ENCODE peak calls at places on chromosomes 6 and 20, in eight cellular contexts. J, L, Z, W, C, R, T and N are unnamed samples.

GRCh38 chr6:42104807-42105713 is 37.4 kb downstream of the C6orf132 start:
- DNase-seq in L (no peak), R (no peak), Z (no peak), J (no peak), T (no peak), W (no peak), C (no peak), N (no peak)

GRCh38 chr20:46348972-46349741 is 40.9 kb upstream of the CDH22 start:
- DNase-seq in J (peak), C (peak), W (peak), T (peak), L (peak), R (no peak), Z (no peak), N (no peak)

GRCh38 chr6:15368186-15368585 is 122.3 kb downstream of the JARID2 start:
- DNase-seq in W (no peak), C (no peak), R (no peak), T (no peak), J (no peak), Z (no peak), L (no peak), N (no peak)

GRCh38 chr6:31691564-31692108 is 10.8 kb upstream of the LY6G5C start:
- DNase-seq in W (no peak), L (no peak), R (no peak), J (no peak), C (no peak), T (no peak), Z (no peak), N (no peak)

GRCh38 chr6:82750570-82750969 is 315.1 kb downstream of the UBE3D start:
- DNase-seq in C (peak), Z (no peak), W (peak), T (peak), L (no peak), J (no peak), R (no peak), N (peak)

GRCh38 chr6:134351615-134352474 is 33.9 kb upstream of the SGK1 start:
- DNase-seq in J (no peak), Z (no peak), L (no peak), W (no peak), T (no peak), C (peak), R (no peak), N (no peak)

GRCh38 chr6:118371955-118372354 is 176.1 kb upstream of the PLN start:
- DNase-seq in C (no peak), J (no peak), T (no peak), Z (no peak), W (no peak), L (no peak), R (no peak), N (no peak)

GRCh38 chr20:39395478-39396291 is 433.5 kb downstream of the DHX35 start:
- DNase-seq in T (no peak), L (no peak), W (no peak), Z (no peak), C (no peak), R (no peak), J (no peak), N (no peak)

GRCh38 chr6:79421001-79421411 is 116.2 kb downstream of the LCA5 start:
- DNase-seq in L (no peak), R (no peak), W (no peak), C (peak), J (no peak), Z (no peak), T (peak), N (peak)